ENCODE peak calls at places on chromosomes 12 and 14, in seven cellular contexts. M is GM12864; J is MCF 10A; E is heart right ventricle; A is activated naive CD4-positive, alpha-beta T cell; I is NCI-H2171 treated with DMSO at 0.1 percent for 48 hours; H is GF-D8. P is an unnamed sample.

GRCh38 chr12:98870521-98870920 is 225.4 kb downstream of the APAF1 start:
- DNase-seq in M (no peak), J (no peak), E (no peak), A (no peak), I (no peak), H (no peak), P (no peak)

GRCh38 chr12:6450091-6450868 is 1.6 kb upstream of the TAPBPL start:
- DNase-seq in M (no peak), J (no peak), E (no peak), A (no peak), I (no peak), H (no peak), P (peak; percentile 39)

GRCh38 chr14:91316761-91317160 is 72.3 kb upstream of the GPR68 start:
- DNase-seq in M (no peak), J (no peak), E (no peak), A (no peak), I (no peak), H (no peak), P (no peak)

GRCh38 chr12:990308-990648 is 745 bp upstream of the ERC1 start:
- DNase-seq in M (no peak), J (peak; percentile 61), E (peak; percentile 64), A (peak; percentile 45), I (peak; percentile 88), H (no peak), P (peak; percentile 90)

GRCh38 chr12:6834873-6835272 is 5.9 kb upstream of the GNB3 start:
- DNase-seq in M (no peak), J (no peak), E (no peak), A (no peak), I (peak; percentile 52), H (no peak), P (no peak)

GRCh38 chr14:68784298-68784910 is 8.5 kb downstream of the ZFP36L1 start:
- DNase-seq in M (no peak), J (peak; percentile 36), E (no peak), A (no peak), I (no peak), H (no peak), P (peak; percentile 70)

GRCh38 chr12:106204312-106204711 is 43.5 kb downstream of the CKAP4 start:
- DNase-seq in M (no peak), J (no peak), E (no peak), A (no peak), I (no peak), H (no peak), P (no peak)

GRCh38 chr14:68806526-68807147 is 13.8 kb upstream of the ZFP36L1 start:
- DNase-seq in M (no peak), J (no peak), E (no peak), A (no peak), I (no peak), H (no peak), P (no peak)

GRCh38 chr12:3035815-3036702 is 41.1 kb upstream of the TSPAN9 start:
- DNase-seq in M (no peak), J (no peak), E (no peak), A (no peak), I (peak; percentile 79), H (no peak), P (no peak)

GRCh38 chr14:101113835-101114725 is 210.6 kb upstream of the RTL1 start:
- DNase-seq in M (no peak), J (peak; percentile 14), E (no peak), A (no peak), I (no peak), H (no peak), P (no peak)

GRCh38 chr12:113476093-113476986 is 4.7 kb upstream of the LHX5 start:
- DNase-seq in M (no peak), J (no peak), E (no peak), A (no peak), I (no peak), H (no peak), P (no peak)

GRCh38 chr14:50397461-50398196 is 948 bp upstream of the CDKL1 start:
- DNase-seq in M (no peak), J (peak; percentile 71), E (peak; percentile 15), A (no peak), I (no peak), H (peak; percentile 49), P (no peak)

GRCh38 chr14:101889366-101889765 is 75.0 kb upstream of the DYNC1H1 start:
- DNase-seq in M (no peak), J (no peak), E (no peak), A (no peak), I (peak; percentile 29), H (no peak), P (peak; percentile 55)

GRCh38 chr14:59017285-59017965 is 171.0 kb upstream of the DAAM1 start:
- DNase-seq in M (no peak), J (no peak), E (no peak), A (no peak), I (no peak), H (no peak), P (no peak)

GRCh38 chr14:36835145-36835544 is 173.5 kb downstream of the PAX9 start:
- DNase-seq in M (no peak), J (no peak), E (no peak), A (no peak), I (no peak), H (peak; percentile 34), P (no peak)

GRCh38 chr12:67208326-67209067 is 60.7 kb upstream of the CAND1 start:
- DNase-seq in M (no peak), J (no peak), E (no peak), A (no peak), I (no peak), H (no peak), P (no peak)

GRCh38 chr14:103188691-103189480 is 65.6 kb downstream of the TNFAIP2 start:
- DNase-seq in M (no peak), J (no peak), E (peak; percentile 31), A (no peak), I (no peak), H (no peak), P (peak; percentile 67)

GRCh38 chr14:53124778-53125177 is 28.3 kb downstream of the DDHD1 start:
- DNase-seq in M (no peak), J (peak; percentile 8), E (no peak), A (no peak), I (no peak), H (no peak), P (no peak)

GRCh38 chr12:54701940-54702592 is 53.9 kb upstream of the DCD start:
- DNase-seq in M (no peak), J (peak; percentile 60), E (no peak), A (no peak), I (peak; percentile 46), H (no peak), P (no peak)

GRCh38 chr12:3962661-3963483 is 89.7 kb upstream of the PARP11 start:
- DNase-seq in M (no peak), J (no peak), E (peak; percentile 6), A (peak; percentile 65), I (no peak), H (peak; percentile 27), P (peak; percentile 69)

GRCh38 chr12:65944637-65945036 is 120.4 kb downstream of the HMGA2 start:
- DNase-seq in M (no peak), J (no peak), E (no peak), A (no peak), I (no peak), H (no peak), P (no peak)

GRCh38 chr14:64337901-64338615 is 43.9 kb upstream of the ESR2 start:
- DNase-seq in M (no peak), J (peak; percentile 73), E (no peak), A (no peak), I (peak; percentile 99), H (peak; percentile 49), P (no peak)

GRCh38 chr14:101111620-101112290 is 208.2 kb upstream of the RTL1 start:
- DNase-seq in M (no peak), J (no peak), E (no peak), A (no peak), I (no peak), H (no peak), P (no peak)

GRCh38 chr12:107775093-107775721 is 703 bp downstream of the ASCL4 start:
- DNase-seq in M (no peak), J (no peak), E (no peak), A (no peak), I (peak; percentile 51), H (no peak), P (peak; percentile 64)

P was measured in upper lobe of right lung.